ENCODE peak calls at places on chromosomes 12 and 14, in eight cellular contexts. X, G, I, Y, P, J, E and A are unnamed samples.

GRCh38 chr14:77359626-77360025 is 17.3 kb downstream of the TMED8 start:
- DNase-seq in X (no peak), G (no peak), I (no peak), Y (no peak), P (no peak), J (no peak), E (no peak), A (no peak)

GRCh38 chr14:76257842-76258397 is 106.2 kb downstream of the GPATCH2L start:
- DNase-seq in X (no peak), G (no peak), I (no peak), Y (no peak), P (no peak), J (no peak), E (no peak), A (no peak)

GRCh38 chr12:132089407-132089910 is 54.7 kb downstream of the DDX51 start:
- DNase-seq in X (no peak), G (no peak), I (no peak), Y (no peak), P (no peak), J (peak; percentile 34), E (no peak), A (peak; percentile 33)

GRCh38 chr14:64266206-64266605 is 28.0 kb downstream of the ESR2 start:
- DNase-seq in X (no peak), G (peak; percentile 54), I (no peak), Y (peak; percentile 45), P (no peak), J (peak; percentile 29), E (no peak), A (peak; percentile 62)

GRCh38 chr12:62950317-62950716 is 15.4 kb upstream of the PPM1H start:
- DNase-seq in X (no peak), G (no peak), I (no peak), Y (no peak), P (no peak), J (no peak), E (no peak), A (no peak)

GRCh38 chr12:58369576-58369975 is 428.2 kb downstream of the ATP23 start:
- DNase-seq in X (no peak), G (peak; percentile 26), I (no peak), Y (no peak), P (no peak), J (no peak), E (no peak), A (no peak)

GRCh38 chr12:116662612-116663144 is 75.2 kb downstream of the SPRING1 start:
- DNase-seq in X (no peak), G (no peak), I (no peak), Y (peak; percentile 42), P (no peak), J (no peak), E (no peak), A (no peak)

GRCh38 chr14:96805906-96806305 is 8.7 kb downstream of the VRK1 start:
- DNase-seq in X (no peak), G (peak; percentile 7), I (no peak), Y (no peak), P (no peak), J (no peak), E (no peak), A (no peak)

GRCh38 chr14:96925422-96925821 is 128.2 kb downstream of the VRK1 start:
- DNase-seq in X (no peak), G (no peak), I (no peak), Y (no peak), P (no peak), J (no peak), E (no peak), A (no peak)

GRCh38 chr14:51211149-51211548 is 28.9 kb upstream of the TMX1 start:
- DNase-seq in X (peak; percentile 14), G (peak; percentile 20), I (no peak), Y (no peak), P (no peak), J (peak; percentile 61), E (peak; percentile 14), A (peak; percentile 44)

GRCh38 chr14:23349156-23349845 is 3.4 kb downstream of the SLC22A17 start:
- DNase-seq in X (no peak), G (no peak), I (no peak), Y (no peak), P (no peak), J (no peak), E (no peak), A (no peak)

GRCh38 chr12:66636771-66637170 is 42.1 kb downstream of the GRIP1 start:
- DNase-seq in X (no peak), G (no peak), I (no peak), Y (peak; percentile 5), P (no peak), J (no peak), E (no peak), A (no peak)

GRCh38 chr12:92233346-92234015 is 87.8 kb upstream of the BTG1 start:
- DNase-seq in X (no peak), G (no peak), I (no peak), Y (no peak), P (no peak), J (no peak), E (no peak), A (no peak)

GRCh38 chr12:65854629-65855028 is 30.3 kb downstream of the HMGA2 start:
- DNase-seq in X (no peak), G (no peak), I (no peak), Y (no peak), P (no peak), J (peak; percentile 24), E (no peak), A (peak; percentile 33)

GRCh38 chr14:98945611-98946570 is 326.1 kb downstream of the BCL11B start:
- DNase-seq in X (no peak), G (no peak), I (no peak), Y (no peak), P (no peak), J (no peak), E (no peak), A (no peak)

GRCh38 chr12:58575281-58575680 is 345.0 kb downstream of the LRIG3 start:
- DNase-seq in X (no peak), G (peak; percentile 25), I (no peak), Y (peak; percentile 63), P (no peak), J (peak; percentile 61), E (no peak), A (peak; percentile 64)

GRCh38 chr12:112031472-112031871 is 18.2 kb downstream of the ERP29 start:
- DNase-seq in X (no peak), G (no peak), I (no peak), Y (peak; percentile 41), P (no peak), J (no peak), E (no peak), A (peak; percentile 7)

GRCh38 chr12:85779768-85780167 is 56.4 kb downstream of the RASSF9 start:
- DNase-seq in X (no peak), G (peak; percentile 45), I (no peak), Y (no peak), P (no peak), J (no peak), E (peak; percentile 16), A (no peak)

GRCh38 chr12:46886541-46887041 is 60.8 kb upstream of the SLC38A4 start:
- DNase-seq in X (peak; percentile 84), G (peak; percentile 13), I (no peak), Y (no peak), P (no peak), J (no peak), E (no peak), A (peak; percentile 11)

GRCh38 chr12:42332301-42332894 is 6.4 kb downstream of the PPHLN1 start:
- DNase-seq in X (no peak), G (peak; percentile 56), I (peak; percentile 43), Y (peak; percentile 61), P (no peak), J (peak; percentile 67), E (peak; percentile 66), A (peak; percentile 68)

GRCh38 chr12:106245767-106246166 is 2.1 kb downstream of the CKAP4 start:
- DNase-seq in X (no peak), G (peak; percentile 86), I (no peak), Y (peak; percentile 77), P (peak; percentile 81), J (peak; percentile 83), E (peak; percentile 81), A (peak; percentile 82)

DNA sequence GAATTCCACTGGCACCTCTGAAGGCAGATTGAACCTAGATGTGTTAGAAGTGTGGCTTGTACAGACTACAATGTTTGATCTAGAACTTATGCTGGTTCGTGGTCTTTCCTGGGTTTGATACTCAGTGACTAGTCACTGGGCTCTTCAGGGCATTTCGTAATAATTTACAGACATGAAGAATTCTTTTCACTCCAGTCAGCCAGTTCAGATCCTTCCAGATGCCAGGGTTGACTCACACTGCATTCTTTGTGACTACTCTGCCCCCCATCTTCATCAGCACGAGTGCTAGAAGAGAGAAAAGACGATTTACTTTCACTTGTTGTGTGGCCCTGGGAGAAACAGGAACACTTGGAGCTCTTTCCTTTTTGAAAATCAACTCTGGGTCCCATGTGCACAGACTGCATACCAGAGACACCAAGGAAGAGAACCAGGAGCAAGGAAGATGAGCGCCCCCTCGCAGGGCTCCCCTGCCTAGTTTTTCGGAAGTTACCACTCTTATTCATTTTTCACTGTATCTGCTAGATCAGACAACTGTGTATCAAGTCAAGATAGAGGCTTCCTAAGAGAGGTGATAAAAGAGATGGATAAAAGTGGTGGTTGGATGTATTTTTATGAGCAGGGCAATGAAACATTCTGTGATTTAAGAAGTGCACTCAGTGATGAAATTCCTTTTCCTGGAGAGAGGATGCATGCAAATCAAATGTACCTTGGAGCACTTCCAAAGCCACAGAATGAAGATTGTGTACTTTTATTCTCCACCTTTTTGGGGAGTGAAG is 33.5 kb upstream of the EVL start:
- DNase-seq in X (peak; percentile 97), G (peak; percentile 98), I (no peak), Y (peak; percentile 99), P (peak; percentile 82), J (peak; percentile 97), E (peak; percentile 91), A (peak; percentile 98)
- H3K4me3 ChIP-seq in X (peak overlapping the region; percentile 37), G (peak overlapping the region; percentile 47), I (no peak overlapping the region), Y (peak overlapping the region; percentile 76), P (peak overlapping the region; percentile 16), J (peak overlapping the region; percentile 47), E (peak overlapping the region; percentile 41), A (peak overlapping the region; percentile 56)

GRCh38 chr14:103910262-103910935 is 17.9 kb upstream of the TDRD9 start:
- DNase-seq in X (peak; percentile 80), G (peak; percentile 96), I (peak; percentile 71), Y (peak; percentile 70), P (peak; percentile 83), J (peak; percentile 89), E (peak; percentile 82), A (peak; percentile 83)
- H3K4me3 ChIP-seq in X (no peak overlapping the region), G (no peak overlapping the region), I (peak overlapping the region; percentile 40), Y (peak overlapping the region; percentile 17), P (peak overlapping the region; percentile 12), J (no peak overlapping the region), E (no peak overlapping the region), A (no peak overlapping the region)

GRCh38 chr12:80877706-80878384 is 59.9 kb downstream of the LIN7A start:
- DNase-seq in X (no peak), G (no peak), I (no peak), Y (peak; percentile 14), P (no peak), J (peak; percentile 44), E (no peak), A (no peak)
- H3K4me3 ChIP-seq in X (no peak overlapping the region), G (no peak overlapping the region), I (no peak overlapping the region), Y (peak overlapping the region; percentile 43), P (peak overlapping the region; percentile 19), J (no peak overlapping the region), E (no peak overlapping the region), A (no peak overlapping the region)

DNA sequence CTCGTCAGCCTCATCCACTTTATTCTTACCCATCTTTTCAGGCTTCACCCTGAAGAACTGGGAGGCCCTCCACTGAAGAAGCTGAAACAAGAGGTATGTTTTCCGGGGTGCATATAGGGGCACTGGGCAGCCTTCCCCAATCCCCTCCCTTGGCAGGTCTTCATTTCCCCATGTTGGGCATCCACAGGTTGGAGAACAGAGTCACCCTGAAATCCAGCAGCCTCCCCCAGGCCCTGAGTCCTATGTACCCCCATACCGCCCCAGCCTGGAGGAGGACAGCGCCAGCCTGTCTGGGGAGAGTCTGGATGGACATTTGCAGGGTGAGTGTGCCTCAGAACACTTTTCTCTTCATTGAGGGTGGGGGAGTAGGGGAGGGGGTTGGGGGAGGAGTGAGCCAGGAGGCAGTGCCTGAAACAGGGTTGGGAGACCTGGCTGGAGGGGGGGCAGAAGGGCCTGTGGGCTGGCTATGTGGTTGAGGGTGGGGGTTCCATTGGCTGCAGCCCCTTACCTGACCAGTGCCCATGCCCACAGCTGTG is 4.0 kb downstream of the NAB2 start:
- DNase-seq in X (no peak), G (no peak), I (no peak), Y (no peak), P (no peak), J (no peak), E (no peak), A (no peak)
- H3K4me3 ChIP-seq in X (no peak overlapping the region), G (peak overlapping the region; percentile 2), I (no peak overlapping the region), Y (peak overlapping the region; percentile 90), P (no peak overlapping the region), J (no peak overlapping the region), E (no peak overlapping the region), A (no peak overlapping the region)